ENCODE peak calls at places on chromosomes 4 and X, in six cellular contexts. One of them, this sample, is unnamed.

GRCh38 chr4:54184581-54184980 is 44.5 kb upstream of the PDGFRA start:
- DNase-seq in H1: no peak
- DNase-seq in mesendoderm: no peak
- DNase-seq in IMR-90: no peak
- DNase-seq in H9: no peak
- DNase-seq in mesenchymal stem cell: no peak
- DNase-seq in this sample: no peak

GRCh38 chrX:41684138-41684537 is 4.6 kb upstream of the GPR34 start:
- DNase-seq in H9: no peak
- DNase-seq in H1: no peak
- DNase-seq in mesendoderm: no peak
- DNase-seq in IMR-90: peak; percentile 12
- DNase-seq in mesenchymal stem cell: no peak
- DNase-seq in this sample: no peak

GRCh38 chr4:113921089-113921842 is 58.2 kb downstream of the ARSJ start:
- DNase-seq in IMR-90: peak; percentile 67
- DNase-seq in mesendoderm: no peak
- DNase-seq in H1: no peak
- DNase-seq in H9: no peak
- DNase-seq in mesenchymal stem cell: peak; percentile 67
- DNase-seq in this sample: no peak

GRCh38 chr4:139628184-139629012 is 37.2 kb upstream of the MGST2 start:
- DNase-seq in mesendoderm: peak; percentile 35
- DNase-seq in IMR-90: no peak
- DNase-seq in mesenchymal stem cell: no peak
- DNase-seq in H9: peak; percentile 51
- DNase-seq in H1: no peak
- DNase-seq in this sample: no peak

GRCh38 chr4:138798404-138798803 is 217.2 kb upstream of the NOCT start:
- DNase-seq in H9: no peak
- DNase-seq in IMR-90: no peak
- DNase-seq in mesenchymal stem cell: no peak
- DNase-seq in H1: no peak
- DNase-seq in mesendoderm: no peak
- DNase-seq in this sample: no peak

GRCh38 chr4:159006202-159006601 is 96.7 kb upstream of the RAPGEF2 start:
- DNase-seq in mesenchymal stem cell: peak; percentile 52
- DNase-seq in H1: no peak
- DNase-seq in mesendoderm: no peak
- DNase-seq in H9: no peak
- DNase-seq in IMR-90: peak; percentile 48
- DNase-seq in this sample: no peak

GRCh38 chrX:149495573-149496071 is 9.5 kb downstream of the IDS start:
- DNase-seq in IMR-90: peak; percentile 69
- DNase-seq in mesenchymal stem cell: peak; percentile 89
- DNase-seq in H1: no peak
- DNase-seq in mesendoderm: peak; percentile 54
- DNase-seq in H9: no peak
- DNase-seq in this sample: no peak

GRCh38 chrX:16786791-16787735 is 797 bp downstream of the TXLNG start:
- DNase-seq in mesendoderm: no peak
- DNase-seq in H1: no peak
- DNase-seq in mesenchymal stem cell: no peak
- DNase-seq in IMR-90: no peak
- DNase-seq in H9: no peak
- DNase-seq in this sample: no peak

GRCh38 chr4:183571350-183572076 is 66.7 kb downstream of the ING2 start:
- DNase-seq in mesendoderm: peak; percentile 60
- DNase-seq in mesenchymal stem cell: peak; percentile 77
- DNase-seq in H1: no peak
- DNase-seq in IMR-90: peak; percentile 52
- DNase-seq in H9: no peak
- DNase-seq in this sample: no peak

GRCh38 chr4:57668621-57669020 is 558.4 kb upstream of the IGFBP7 start:
- DNase-seq in IMR-90: no peak
- DNase-seq in H1: no peak
- DNase-seq in mesendoderm: peak; percentile 50
- DNase-seq in H9: no peak
- DNase-seq in mesenchymal stem cell: no peak
- DNase-seq in this sample: no peak

GRCh38 chr4:105633241-105633640 is 75.2 kb downstream of the INTS12 start:
- DNase-seq in mesenchymal stem cell: no peak
- DNase-seq in mesendoderm: no peak
- DNase-seq in IMR-90: no peak
- DNase-seq in H1: no peak
- DNase-seq in H9: no peak
- DNase-seq in this sample: no peak

GRCh38 chrX:81261576-81261975 is 59.7 kb downstream of the SH3BGRL start:
- DNase-seq in IMR-90: peak; percentile 49
- DNase-seq in mesendoderm: no peak
- DNase-seq in H1: no peak
- DNase-seq in mesenchymal stem cell: no peak
- DNase-seq in H9: no peak
- DNase-seq in this sample: no peak

GRCh38 chr4:108030332-108030731 is 40.6 kb downstream of the HADH start:
- DNase-seq in mesenchymal stem cell: peak; percentile 82
- DNase-seq in H9: peak; percentile 72
- DNase-seq in IMR-90: peak; percentile 76
- DNase-seq in mesendoderm: peak; percentile 76
- DNase-seq in H1: peak; percentile 25
- DNase-seq in this sample: peak; percentile 46

DNA sequence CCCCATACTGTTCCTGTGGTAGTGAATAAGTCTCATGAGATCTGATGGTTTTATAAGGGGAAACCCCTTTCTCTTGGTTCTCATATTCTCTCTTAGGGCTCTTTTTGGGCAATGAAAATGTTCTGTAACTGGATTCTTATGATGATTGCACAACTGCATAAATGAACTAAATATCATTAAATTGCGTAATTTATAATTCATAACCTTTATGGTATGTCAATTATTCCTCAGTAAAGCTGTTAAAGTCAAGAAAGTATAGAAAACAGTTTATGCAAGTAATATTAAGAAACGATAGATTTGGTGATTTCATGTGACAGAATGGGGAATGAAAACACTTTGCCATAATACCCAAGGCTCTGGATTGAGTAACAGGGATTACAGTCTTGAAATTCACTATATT is 33.5 kb upstream of the SPANXD start:
- DNase-seq in H1: no peak
- DNase-seq in H9: no peak
- DNase-seq in mesenchymal stem cell: no peak
- DNase-seq in mesendoderm: no peak
- DNase-seq in IMR-90: no peak
- DNase-seq in this sample: no peak
- H2BK15ac ChIP-seq in H1: no peak overlapping the region
- H2BK15ac ChIP-seq in H9: no peak overlapping the region
- H2BK15ac ChIP-seq in mesenchymal stem cell: no peak overlapping the region
- H2BK15ac ChIP-seq in mesendoderm: no peak overlapping the region
- H2BK15ac ChIP-seq in IMR-90: no peak overlapping the region
- H2BK15ac ChIP-seq in this sample: no peak overlapping the region

GRCh38 chr4:43132010-43132582 is 239.6 kb downstream of the GRXCR1 start:
- DNase-seq in H9: peak; percentile 55
- DNase-seq in mesenchymal stem cell: peak; percentile 51
- DNase-seq in mesendoderm: peak; percentile 61
- DNase-seq in H1: no peak
- DNase-seq in IMR-90: peak; percentile 66
- DNase-seq in this sample: peak; percentile 53
- H2BK15ac ChIP-seq in H9: no peak overlapping the region
- H2BK15ac ChIP-seq in mesenchymal stem cell: no peak overlapping the region
- H2BK15ac ChIP-seq in mesendoderm: no peak overlapping the region
- H2BK15ac ChIP-seq in H1: no peak overlapping the region
- H2BK15ac ChIP-seq in IMR-90: no peak overlapping the region
- H2BK15ac ChIP-seq in this sample: no peak overlapping the region

DNA sequence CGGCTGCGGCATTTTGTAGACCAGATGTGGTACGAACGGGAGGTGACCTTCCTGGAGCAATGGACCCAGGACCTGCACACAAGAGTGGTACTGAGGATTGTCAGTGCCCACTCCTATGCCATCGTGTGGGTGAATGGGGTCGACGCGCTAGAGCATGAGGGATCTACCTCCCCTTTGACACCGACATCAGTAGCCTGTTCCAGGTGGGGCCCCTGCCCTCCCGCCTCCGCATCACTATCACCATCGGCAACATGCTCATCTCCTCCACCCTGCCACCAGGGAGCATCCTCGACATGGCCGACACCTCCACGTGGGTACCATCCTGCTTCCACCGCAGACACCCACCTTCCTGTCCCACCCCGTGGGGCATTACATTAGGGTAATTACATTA is 46.2 kb downstream of the SMARCA5 start:
- DNase-seq in mesendoderm: no peak
- DNase-seq in H9: peak; percentile 49
- DNase-seq in mesenchymal stem cell: no peak
- DNase-seq in H1: no peak
- DNase-seq in IMR-90: no peak
- DNase-seq in this sample: no peak
- H2BK15ac ChIP-seq in mesendoderm: no peak overlapping the region
- H2BK15ac ChIP-seq in H9: no peak overlapping the region
- H2BK15ac ChIP-seq in mesenchymal stem cell: no peak overlapping the region
- H2BK15ac ChIP-seq in H1: no peak overlapping the region
- H2BK15ac ChIP-seq in IMR-90: no peak overlapping the region
- H2BK15ac ChIP-seq in this sample: no peak overlapping the region

GRCh38 chr4:129682586-129682985 is 586.6 kb downstream of the C4orf33 start:
- DNase-seq in H1: no peak
- DNase-seq in H9: no peak
- DNase-seq in mesendoderm: no peak
- DNase-seq in mesenchymal stem cell: no peak
- DNase-seq in IMR-90: no peak
- DNase-seq in this sample: no peak
- H2BK15ac ChIP-seq in H1: no peak overlapping the region
- H2BK15ac ChIP-seq in H9: no peak overlapping the region
- H2BK15ac ChIP-seq in mesendoderm: no peak overlapping the region
- H2BK15ac ChIP-seq in mesenchymal stem cell: no peak overlapping the region
- H2BK15ac ChIP-seq in IMR-90: no peak overlapping the region
- H2BK15ac ChIP-seq in this sample: no peak overlapping the region

This sample was measured in neuronal stem cell.